ENCODE peak calls at places on chromosomes 1 and 21, in ten cellular contexts. Q is A549; R is occipital lobe; O is putamen; C is astrocyte; K is aorta; V is germinal center; N is head of caudate nucleus; X is stimulated activated CD8-positive, alpha-beta memory T cell treated with anti-CD3 and anti-CD28 coated beads, Interleukin-7, amount 100 ng/mL, for 1 hour; Z is hippocampal formation. L is an unnamed sample.
A peak's percentile ranks its signal among the peaks of the same experiment; 100 is the strongest.

GRCh38 chr1:3237570-3237969 is 168.6 kb downstream of the PRDM16 start:
- DNase-seq in X (no peak), C (no peak), Z (no peak), K (no peak), R (no peak), O (peak; percentile 28), N (peak; percentile 22), Q (no peak), V (no peak), L (no peak)

GRCh38 chr1:245894843-245895242 is 612.2 kb downstream of the SMYD3 start:
- DNase-seq in K (no peak), C (no peak), V (no peak), Q (no peak), X (no peak), N (no peak), Z (no peak), O (no peak), R (no peak), L (no peak)

GRCh38 chr1:93108335-93108734 is 29.3 kb downstream of the MTF2 start:
- DNase-seq in R (no peak), C (no peak), Q (peak; percentile 7), N (no peak), X (no peak), V (no peak), Z (no peak), K (no peak), O (no peak), L (no peak)

GRCh38 chr1:33170351-33171274 is 11.2 kb downstream of the TRIM62 start:
- DNase-seq in O (no peak), Q (no peak), X (no peak), R (peak; percentile 19), Z (peak; percentile 47), C (no peak), N (peak; percentile 35), K (no peak), V (no peak), L (peak; percentile 48)

GRCh38 chr21:32612075-32612998 is at the start of gene CFAP298:
- DNase-seq in R (peak; percentile 88), Z (peak; percentile 91), Q (peak; percentile 92), V (peak; percentile 81), X (peak; percentile 77), O (peak; percentile 90), K (peak; percentile 93), C (peak; percentile 93), N (peak; percentile 85), L (peak; percentile 96)

GRCh38 chr1:1373493-1374067 is 1.4 kb downstream of the AURKAIP1 start:
- DNase-seq in O (no peak), N (no peak), Z (no peak), V (no peak), K (no peak), Q (no peak), X (no peak), R (no peak), C (no peak), L (no peak)

GRCh38 chr1:70462611-70463010 is 51.5 kb downstream of the CTH start:
- DNase-seq in Q (no peak), V (no peak), Z (no peak), K (no peak), O (no peak), R (no peak), N (no peak), C (no peak), X (no peak), L (no peak)

GRCh38 chr21:39630827-39631226 is 18.1 kb downstream of the B3GALT5 start:
- DNase-seq in X (no peak), Z (no peak), V (no peak), R (no peak), C (peak; percentile 38), O (no peak), Q (peak; percentile 26), K (no peak), N (no peak), L (no peak)

GRCh38 chr1:27137022-27137542 is 17.8 kb downstream of the SLC9A1 start:
- DNase-seq in O (no peak), R (peak; percentile 55), Q (no peak), Z (peak; percentile 47), C (no peak), V (peak; percentile 65), X (peak; percentile 43), K (peak; percentile 85), N (no peak), L (peak; percentile 36)

GRCh38 chr1:68459796-68460195 is 10.0 kb upstream of the RPE65 start:
- DNase-seq in K (no peak), V (no peak), X (no peak), Q (no peak), O (no peak), R (no peak), N (no peak), Z (no peak), C (peak; percentile 28), L (peak; percentile 35)

GRCh38 chr1:235087906-235088305 is 40.7 kb downstream of the TOMM20 start:
- DNase-seq in R (no peak), O (no peak), Z (no peak), Q (no peak), N (no peak), X (no peak), V (no peak), C (no peak), K (no peak), L (no peak)

GRCh38 chr1:221672160-221672762 is 69.6 kb downstream of the DUSP10 start:
- DNase-seq in K (no peak), Q (no peak), C (peak; percentile 62), X (no peak), O (no peak), R (no peak), N (no peak), V (no peak), Z (no peak), L (peak; percentile 82)

GRCh38 chr1:74463301-74463988 is 49.0 kb downstream of the LRRC53 start:
- DNase-seq in O (peak; percentile 44), Q (no peak), K (no peak), R (no peak), V (no peak), N (no peak), Z (no peak), C (peak; percentile 58), X (no peak), L (no peak)

GRCh38 chr1:12125422-12126355 is 41.1 kb upstream of the TNFRSF1B start:
- DNase-seq in V (no peak), Q (no peak), X (no peak), Z (no peak), R (no peak), K (no peak), C (no peak), N (no peak), O (no peak), L (no peak)

GRCh38 chr1:190904091-190904695 is 426.5 kb upstream of the BRINP3 start:
- DNase-seq in K (no peak), C (peak; percentile 68), R (no peak), V (no peak), N (no peak), Q (no peak), O (no peak), Z (no peak), X (no peak), L (peak; percentile 3)

GRCh38 chr1:167661527-167662436 is 31.8 kb downstream of the RCSD1 start:
- DNase-seq in O (no peak), V (no peak), X (no peak), Z (no peak), N (no peak), K (no peak), Q (peak; percentile 71), C (peak; percentile 77), R (no peak), L (peak; percentile 57)

GRCh38 chr1:236160540-236161127 is 18.3 kb downstream of the GPR137B start:
- DNase-seq in R (no peak), Q (no peak), O (no peak), N (no peak), X (no peak), V (no peak), Z (no peak), C (no peak), K (peak; percentile 18), L (no peak)

GRCh38 chr1:30405081-30405480 is 318.3 kb downstream of the MATN1 start:
- DNase-seq in N (no peak), K (peak; percentile 9), Z (no peak), O (no peak), R (no peak), Q (no peak), X (no peak), V (no peak), C (no peak), L (no peak)

GRCh38 chr1:65233757-65234156 is 75.6 kb upstream of the DNAJC6 start:
- DNase-seq in C (no peak), X (no peak), K (no peak), Q (no peak), O (no peak), R (no peak), Z (no peak), N (no peak), V (no peak), L (no peak)

GRCh38 chr1:231808990-231809389 is 182.4 kb downstream of the DISC1 start:
- DNase-seq in X (no peak), R (no peak), Z (no peak), Q (no peak), K (no peak), N (no peak), C (peak; percentile 72), O (no peak), V (no peak), L (peak; percentile 89)

GRCh38 chr1:101237229-101237837 is 514 bp downstream of the S1PR1 start:
- DNase-seq in R (no peak), V (no peak), K (no peak), N (no peak), Q (no peak), X (no peak), Z (no peak), O (no peak), C (peak; percentile 26), L (peak; percentile 45)

GRCh38 chr1:76330993-76331603 is 256.6 kb downstream of the ST6GALNAC3 start:
- DNase-seq in R (peak; percentile 4), X (no peak), K (no peak), Z (peak; percentile 31), C (peak; percentile 62), Q (peak; percentile 61), O (peak; percentile 48), V (peak; percentile 30), N (peak; percentile 26), L (peak; percentile 69)

GRCh38 chr1:19733615-19734014 is 66.1 kb downstream of the TMCO4 start:
- DNase-seq in Q (no peak), Z (no peak), X (no peak), K (no peak), O (no peak), C (no peak), N (no peak), V (no peak), R (peak; percentile 19), L (no peak)

GRCh38 chr1:229221106-229222019 is 49.5 kb upstream of the RAB4A start:
- DNase-seq in K (no peak), N (no peak), C (no peak), R (no peak), X (no peak), V (no peak), Z (no peak), O (no peak), Q (peak; percentile 95), L (peak; percentile 65)

GRCh38 chr1:115811140-115811828 is 29.6 kb downstream of the NHLH2 start:
- DNase-seq in V (no peak), N (no peak), Z (no peak), O (no peak), R (no peak), K (no peak), C (no peak), Q (no peak), X (no peak), L (no peak)

GRCh38 chr1:72262735-72263134 is 19.6 kb downstream of the NEGR1 start:
- DNase-seq in O (no peak), R (no peak), X (no peak), C (no peak), Z (no peak), Q (no peak), V (no peak), N (no peak), K (no peak), L (no peak)

GRCh38 chr1:205578780-205579571 is 52.8 kb downstream of the ELK4 start:
- DNase-seq in N (no peak), O (no peak), K (no peak), Q (no peak), C (no peak), X (no peak), Z (no peak), V (no peak), R (no peak), L (no peak)

GRCh38 chr1:20983297-20983889 is 193.3 kb downstream of the EIF4G3 start:
- DNase-seq in X (no peak), R (no peak), K (no peak), N (no peak), V (no peak), C (no peak), Q (peak; percentile 5), O (no peak), Z (no peak), L (no peak)